ENCODE peak calls at places on chromosomes 4 and X, in eight cellular contexts. One of them, this sample, is unnamed.

GRCh38 chr4:168634276-168634802 is 137.5 kb downstream of the PALLD start:
- DNase-seq in caudate nucleus: no peak
- DNase-seq in epithelial cell of esophagus: peak
- DNase-seq in retinal pigment epithelial cell: peak
- DNase-seq in NCI-H774: no peak
- DNase-seq in ovary: no peak
- DNase-seq in C1 segment of cervical spinal cord: no peak
- DNase-seq in ELF-1: peak
- DNase-seq in this sample: no peak

GRCh38 chr4:20086067-20086466 is 165.6 kb upstream of the SLIT2 start:
- DNase-seq in caudate nucleus: no peak
- DNase-seq in epithelial cell of esophagus: no peak
- DNase-seq in retinal pigment epithelial cell: no peak
- DNase-seq in NCI-H774: no peak
- DNase-seq in ovary: no peak
- DNase-seq in C1 segment of cervical spinal cord: no peak
- DNase-seq in ELF-1: no peak
- DNase-seq in this sample: no peak

GRCh38 chr4:99644453-99644852 is 13.2 kb downstream of the C4orf54 start:
- DNase-seq in caudate nucleus: peak
- DNase-seq in epithelial cell of esophagus: no peak
- DNase-seq in retinal pigment epithelial cell: no peak
- DNase-seq in NCI-H774: no peak
- DNase-seq in ovary: no peak
- DNase-seq in C1 segment of cervical spinal cord: no peak
- DNase-seq in ELF-1: no peak
- DNase-seq in this sample: no peak

GRCh38 chr4:54090804-54091623 is 8.9 kb upstream of the GSX2 start:
- DNase-seq in caudate nucleus: no peak
- DNase-seq in epithelial cell of esophagus: peak
- DNase-seq in retinal pigment epithelial cell: no peak
- DNase-seq in NCI-H774: no peak
- DNase-seq in ovary: no peak
- DNase-seq in C1 segment of cervical spinal cord: no peak
- DNase-seq in ELF-1: no peak
- DNase-seq in this sample: peak

GRCh38 chrX:51459125-51459524 is 37.3 kb downstream of the NUDT11 start:
- DNase-seq in caudate nucleus: no peak
- DNase-seq in epithelial cell of esophagus: peak
- DNase-seq in retinal pigment epithelial cell: no peak
- DNase-seq in NCI-H774: no peak
- DNase-seq in ovary: no peak
- DNase-seq in C1 segment of cervical spinal cord: no peak
- DNase-seq in ELF-1: no peak
- DNase-seq in this sample: peak

GRCh38 chr4:4202510-4202909 is 24.2 kb downstream of the OTOP1 start:
- DNase-seq in caudate nucleus: no peak
- DNase-seq in epithelial cell of esophagus: no peak
- DNase-seq in retinal pigment epithelial cell: no peak
- DNase-seq in NCI-H774: no peak
- DNase-seq in ovary: no peak
- DNase-seq in C1 segment of cervical spinal cord: no peak
- DNase-seq in ELF-1: no peak
- DNase-seq in this sample: no peak

GRCh38 chr4:76590847-76591281 is 155.8 kb downstream of the SHROOM3 start:
- DNase-seq in caudate nucleus: no peak
- DNase-seq in epithelial cell of esophagus: no peak
- DNase-seq in retinal pigment epithelial cell: no peak
- DNase-seq in NCI-H774: no peak
- DNase-seq in ovary: no peak
- DNase-seq in C1 segment of cervical spinal cord: no peak
- DNase-seq in ELF-1: peak
- DNase-seq in this sample: no peak

GRCh38 chr4:20825493-20825892 is 125.2 kb downstream of the PACRGL start:
- DNase-seq in caudate nucleus: no peak
- DNase-seq in epithelial cell of esophagus: peak
- DNase-seq in retinal pigment epithelial cell: no peak
- DNase-seq in NCI-H774: no peak
- DNase-seq in ovary: no peak
- DNase-seq in C1 segment of cervical spinal cord: no peak
- DNase-seq in ELF-1: no peak
- DNase-seq in this sample: no peak

GRCh38 chr4:55853484-55854046 is at the start of gene EXOC1:
- DNase-seq in caudate nucleus: peak
- DNase-seq in epithelial cell of esophagus: peak
- DNase-seq in retinal pigment epithelial cell: peak
- DNase-seq in NCI-H774: peak
- DNase-seq in ovary: peak
- DNase-seq in C1 segment of cervical spinal cord: peak
- DNase-seq in ELF-1: peak
- DNase-seq in this sample: peak

GRCh38 chr4:165343353-165344191 is 16.1 kb downstream of the MSMO1 start:
- DNase-seq in caudate nucleus: no peak
- DNase-seq in epithelial cell of esophagus: peak
- DNase-seq in retinal pigment epithelial cell: no peak
- DNase-seq in NCI-H774: no peak
- DNase-seq in ovary: no peak
- DNase-seq in C1 segment of cervical spinal cord: no peak
- DNase-seq in ELF-1: no peak
- DNase-seq in this sample: no peak

GRCh38 chrX:54248309-54248708 is 65.3 kb upstream of the FAM120C start:
- DNase-seq in caudate nucleus: no peak
- DNase-seq in epithelial cell of esophagus: peak
- DNase-seq in retinal pigment epithelial cell: no peak
- DNase-seq in NCI-H774: no peak
- DNase-seq in ovary: no peak
- DNase-seq in C1 segment of cervical spinal cord: no peak
- DNase-seq in ELF-1: no peak
- DNase-seq in this sample: no peak

GRCh38 chr4:91837608-91838029 is 466.1 kb upstream of the GRID2 start:
- DNase-seq in caudate nucleus: no peak
- DNase-seq in epithelial cell of esophagus: peak
- DNase-seq in retinal pigment epithelial cell: peak
- DNase-seq in NCI-H774: no peak
- DNase-seq in ovary: no peak
- DNase-seq in C1 segment of cervical spinal cord: no peak
- DNase-seq in ELF-1: no peak
- DNase-seq in this sample: no peak

GRCh38 chr4:78560296-78560963 is 8.9 kb downstream of the ANXA3 start:
- DNase-seq in caudate nucleus: no peak
- DNase-seq in epithelial cell of esophagus: peak
- DNase-seq in retinal pigment epithelial cell: peak
- DNase-seq in NCI-H774: no peak
- DNase-seq in ovary: no peak
- DNase-seq in C1 segment of cervical spinal cord: no peak
- DNase-seq in ELF-1: peak
- DNase-seq in this sample: no peak

GRCh38 chrX:46710425-46710824 is 48.5 kb downstream of the SLC9A7 start:
- DNase-seq in caudate nucleus: no peak
- DNase-seq in epithelial cell of esophagus: peak
- DNase-seq in retinal pigment epithelial cell: no peak
- DNase-seq in NCI-H774: no peak
- DNase-seq in ovary: no peak
- DNase-seq in C1 segment of cervical spinal cord: no peak
- DNase-seq in ELF-1: peak
- DNase-seq in this sample: no peak

GRCh38 chr4:101031971-101032370 is 315.4 kb downstream of the PPP3CA start:
- DNase-seq in caudate nucleus: no peak
- DNase-seq in epithelial cell of esophagus: no peak
- DNase-seq in retinal pigment epithelial cell: no peak
- DNase-seq in NCI-H774: no peak
- DNase-seq in ovary: no peak
- DNase-seq in C1 segment of cervical spinal cord: no peak
- DNase-seq in ELF-1: peak
- DNase-seq in this sample: no peak